ENCODE peak calls at places on chromosomes 6 and 20, in seven cellular contexts. One of them, this sample, is unnamed.

GRCh38 chr20:992801-993535 is 9.1 kb downstream of the RSPO4 start:
- DNase-seq in uterus: no peak
- DNase-seq in CD8-positive, alpha-beta memory T cell: no peak
- DNase-seq in MM.1S: no peak
- DNase-seq in fibroblast of lung: no peak
- DNase-seq in IMR-90: no peak
- DNase-seq in breast epithelium: no peak
- DNase-seq in this sample: no peak

GRCh38 chr6:53702316-53702715 is 36.8 kb upstream of the KLHL31 start:
- DNase-seq in uterus: no peak
- DNase-seq in CD8-positive, alpha-beta memory T cell: no peak
- DNase-seq in MM.1S: no peak
- DNase-seq in fibroblast of lung: no peak
- DNase-seq in IMR-90: no peak
- DNase-seq in breast epithelium: no peak
- DNase-seq in this sample: no peak

GRCh38 chr20:61655591-61655990 is 403.5 kb downstream of the CDH4 start:
- DNase-seq in uterus: no peak
- DNase-seq in CD8-positive, alpha-beta memory T cell: no peak
- DNase-seq in MM.1S: no peak
- DNase-seq in fibroblast of lung: no peak
- DNase-seq in IMR-90: no peak
- DNase-seq in breast epithelium: no peak
- DNase-seq in this sample: no peak

GRCh38 chr6:113351183-113351834 is 505.8 kb upstream of the MARCKS start:
- DNase-seq in uterus: no peak
- DNase-seq in CD8-positive, alpha-beta memory T cell: no peak
- DNase-seq in MM.1S: no peak
- DNase-seq in fibroblast of lung: peak; percentile 92
- DNase-seq in IMR-90: peak; percentile 83
- DNase-seq in breast epithelium: no peak
- DNase-seq in this sample: no peak

GRCh38 chr6:116309001-116309400 is 29.3 kb upstream of the TSPYL1 start:
- DNase-seq in uterus: no peak
- DNase-seq in CD8-positive, alpha-beta memory T cell: no peak
- DNase-seq in MM.1S: no peak
- DNase-seq in fibroblast of lung: no peak
- DNase-seq in IMR-90: no peak
- DNase-seq in breast epithelium: no peak
- DNase-seq in this sample: no peak

GRCh38 chr6:127460465-127460864 is 1.3 kb upstream of the KIAA0408 start:
- DNase-seq in uterus: no peak
- DNase-seq in CD8-positive, alpha-beta memory T cell: no peak
- DNase-seq in MM.1S: no peak
- DNase-seq in fibroblast of lung: no peak
- DNase-seq in IMR-90: no peak
- DNase-seq in breast epithelium: no peak
- DNase-seq in this sample: no peak

GRCh38 chr20:49368596-49368995 is 90.7 kb upstream of the ZNFX1 start:
- DNase-seq in uterus: no peak
- DNase-seq in CD8-positive, alpha-beta memory T cell: no peak
- DNase-seq in MM.1S: no peak
- DNase-seq in fibroblast of lung: no peak
- DNase-seq in IMR-90: no peak
- DNase-seq in breast epithelium: no peak
- DNase-seq in this sample: no peak

GRCh38 chr6:81075974-81076373 is 676.5 kb downstream of the TENT5A start:
- DNase-seq in uterus: no peak
- DNase-seq in CD8-positive, alpha-beta memory T cell: no peak
- DNase-seq in MM.1S: no peak
- DNase-seq in fibroblast of lung: peak; percentile 16
- DNase-seq in IMR-90: peak; percentile 12
- DNase-seq in breast epithelium: no peak
- DNase-seq in this sample: no peak

GRCh38 chr6:111625511-111626331 is 20.0 kb upstream of the TRAF3IP2 start:
- DNase-seq in uterus: peak; percentile 64
- DNase-seq in CD8-positive, alpha-beta memory T cell: no peak
- DNase-seq in MM.1S: no peak
- DNase-seq in fibroblast of lung: peak; percentile 87
- DNase-seq in IMR-90: peak; percentile 84
- DNase-seq in breast epithelium: no peak
- DNase-seq in this sample: no peak

GRCh38 chr6:149094156-149094555 is 223.4 kb upstream of the TAB2 start:
- DNase-seq in uterus: no peak
- DNase-seq in CD8-positive, alpha-beta memory T cell: no peak
- DNase-seq in MM.1S: no peak
- DNase-seq in fibroblast of lung: peak; percentile 74
- DNase-seq in IMR-90: peak; percentile 4
- DNase-seq in breast epithelium: no peak
- DNase-seq in this sample: no peak

GRCh38 chr6:122657601-122658000 is 47.4 kb downstream of the PKIB start:
- DNase-seq in uterus: no peak
- DNase-seq in CD8-positive, alpha-beta memory T cell: no peak
- DNase-seq in MM.1S: no peak
- DNase-seq in fibroblast of lung: peak; percentile 74
- DNase-seq in IMR-90: peak; percentile 22
- DNase-seq in breast epithelium: no peak
- DNase-seq in this sample: no peak

GRCh38 chr6:48429021-48429420 is 318.0 kb upstream of the PTCHD4 start:
- DNase-seq in uterus: no peak
- DNase-seq in CD8-positive, alpha-beta memory T cell: no peak
- DNase-seq in MM.1S: no peak
- DNase-seq in fibroblast of lung: peak; percentile 27
- DNase-seq in IMR-90: peak; percentile 15
- DNase-seq in breast epithelium: no peak
- DNase-seq in this sample: no peak

GRCh38 chr20:48795058-48795457 is 32.7 kb downstream of the PREX1 start:
- DNase-seq in uterus: no peak
- DNase-seq in CD8-positive, alpha-beta memory T cell: no peak
- DNase-seq in MM.1S: no peak
- DNase-seq in fibroblast of lung: no peak
- DNase-seq in IMR-90: no peak
- DNase-seq in breast epithelium: no peak
- DNase-seq in this sample: no peak

GRCh38 chr20:47348539-47349142 is 7.9 kb downstream of the ZMYND8 start:
- DNase-seq in uterus: no peak
- DNase-seq in CD8-positive, alpha-beta memory T cell: no peak
- DNase-seq in MM.1S: no peak
- DNase-seq in fibroblast of lung: peak; percentile 73
- DNase-seq in IMR-90: no peak
- DNase-seq in breast epithelium: no peak
- DNase-seq in this sample: no peak

GRCh38 chr6:23213193-23213592 is 643.8 kb downstream of the HDGFL1 start:
- DNase-seq in uterus: no peak
- DNase-seq in CD8-positive, alpha-beta memory T cell: no peak
- DNase-seq in MM.1S: no peak
- DNase-seq in fibroblast of lung: peak; percentile 41
- DNase-seq in IMR-90: peak; percentile 76
- DNase-seq in breast epithelium: no peak
- DNase-seq in this sample: no peak

GRCh38 chr6:129488313-129488712 is 221.7 kb downstream of the ARHGAP18 start:
- DNase-seq in uterus: no peak
- DNase-seq in CD8-positive, alpha-beta memory T cell: no peak
- DNase-seq in MM.1S: no peak
- DNase-seq in fibroblast of lung: no peak
- DNase-seq in IMR-90: no peak
- DNase-seq in breast epithelium: no peak
- DNase-seq in this sample: no peak

GRCh38 chr6:95364016-95364604 is 213.2 kb upstream of the MANEA start:
- DNase-seq in uterus: no peak
- DNase-seq in CD8-positive, alpha-beta memory T cell: no peak
- DNase-seq in MM.1S: peak; percentile 43
- DNase-seq in fibroblast of lung: peak; percentile 2
- DNase-seq in IMR-90: peak; percentile 10
- DNase-seq in breast epithelium: no peak
- DNase-seq in this sample: no peak

GRCh38 chr6:40352006-40352405 is 235.2 kb downstream of the LRFN2 start:
- DNase-seq in uterus: no peak
- DNase-seq in CD8-positive, alpha-beta memory T cell: no peak
- DNase-seq in MM.1S: no peak
- DNase-seq in fibroblast of lung: peak; percentile 10
- DNase-seq in IMR-90: no peak
- DNase-seq in breast epithelium: no peak
- DNase-seq in this sample: no peak

DNA sequence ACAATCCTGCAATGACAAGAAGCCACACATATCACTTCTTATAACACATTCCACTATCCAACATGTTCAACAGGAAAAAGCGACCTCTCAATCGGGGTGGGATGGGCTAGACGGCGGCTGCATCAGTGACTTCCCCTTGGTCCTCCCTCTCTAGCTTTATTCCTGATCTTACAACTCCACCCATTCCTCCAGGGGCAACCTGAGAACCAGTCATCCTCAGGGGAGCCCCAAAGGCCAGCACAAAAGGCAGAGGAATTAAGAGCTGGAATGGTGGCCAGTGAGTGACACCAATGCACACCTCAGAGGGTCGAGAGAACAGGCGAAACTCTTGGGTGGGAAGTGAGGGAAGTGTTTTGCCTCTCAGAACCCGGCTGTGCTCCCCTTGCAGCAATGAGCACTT is 8.6 kb downstream of the SNHG17 start:
- DNase-seq in uterus: no peak
- DNase-seq in CD8-positive, alpha-beta memory T cell: no peak
- DNase-seq in MM.1S: no peak
- DNase-seq in fibroblast of lung: no peak
- DNase-seq in IMR-90: no peak
- DNase-seq in breast epithelium: no peak
- DNase-seq in this sample: no peak
- H3K36me3 ChIP-seq in uterus: no peaks in the 10 kb centered on the region
- H3K36me3 ChIP-seq in CD8-positive, alpha-beta memory T cell: peaks cover 77% of the 10 kb centered on the region
- H3K36me3 ChIP-seq in MM.1S: peaks cover 61% of the 10 kb centered on the region
- H3K36me3 ChIP-seq in fibroblast of lung: peaks cover 38% of the 10 kb centered on the region
- H3K36me3 ChIP-seq in IMR-90: peaks cover 81% of the 10 kb centered on the region
- H3K36me3 ChIP-seq in breast epithelium: peaks cover 19% of the 10 kb centered on the region
- H3K36me3 ChIP-seq in this sample: peaks cover 89% of the 10 kb centered on the region

DNA sequence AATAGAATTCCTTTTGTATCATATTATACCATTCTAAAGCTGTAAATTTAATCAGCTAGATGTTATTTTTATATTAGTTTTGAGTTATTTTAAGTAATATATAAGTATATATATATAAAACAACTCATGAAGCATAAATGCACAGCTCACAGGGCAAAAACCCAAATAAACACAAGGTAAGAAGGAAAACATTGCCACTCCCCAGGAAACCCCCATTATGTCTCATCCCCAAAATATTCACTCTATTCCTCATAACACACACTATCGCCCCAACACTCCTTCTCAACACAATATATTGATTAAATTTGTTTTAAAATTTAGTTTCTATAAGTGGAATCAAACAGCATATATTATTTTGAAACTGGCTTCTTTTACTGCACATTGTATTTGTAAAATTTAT is 98.6 kb upstream of the FAM83B start:
- DNase-seq in uterus: no peak
- DNase-seq in CD8-positive, alpha-beta memory T cell: no peak
- DNase-seq in MM.1S: no peak
- DNase-seq in fibroblast of lung: no peak
- DNase-seq in IMR-90: no peak
- DNase-seq in breast epithelium: no peak
- DNase-seq in this sample: no peak
- H3K27ac ChIP-seq in uterus: no peak overlapping the region
- H3K27ac ChIP-seq in CD8-positive, alpha-beta memory T cell: no peak overlapping the region
- H3K27ac ChIP-seq in MM.1S: no peak overlapping the region
- H3K27ac ChIP-seq in fibroblast of lung: no peak overlapping the region
- H3K27ac ChIP-seq in IMR-90: no peak overlapping the region
- H3K27ac ChIP-seq in breast epithelium: no peak overlapping the region
- H3K27ac ChIP-seq in this sample: no peak overlapping the region

DNA sequence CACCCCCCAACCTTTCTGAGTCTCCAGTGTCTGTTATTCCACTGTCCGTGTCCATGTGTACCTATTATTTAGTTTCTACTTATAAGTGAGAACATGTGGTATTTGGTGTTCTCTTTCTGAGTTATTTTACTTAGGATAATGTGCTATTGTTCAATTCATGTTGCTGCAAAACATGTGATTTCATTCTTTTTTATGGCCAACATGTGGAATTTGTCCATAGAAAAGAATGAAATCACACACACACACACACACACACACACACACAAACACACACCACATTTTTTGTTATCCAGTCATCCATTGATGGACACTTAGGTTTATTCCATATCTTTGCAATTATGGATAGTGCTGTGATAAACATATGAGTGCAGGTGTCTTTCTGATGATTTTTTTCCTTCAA is 23.5 kb downstream of the IGF2R start:
- DNase-seq in uterus: no peak
- DNase-seq in CD8-positive, alpha-beta memory T cell: no peak
- DNase-seq in MM.1S: no peak
- DNase-seq in fibroblast of lung: no peak
- DNase-seq in IMR-90: no peak
- DNase-seq in breast epithelium: no peak
- DNase-seq in this sample: no peak
- H3K9me3 ChIP-seq in uterus: peaks cover 10% of the 10 kb centered on the region
- H3K9me3 ChIP-seq in CD8-positive, alpha-beta memory T cell: no peaks in the 10 kb centered on the region
- H3K9me3 ChIP-seq in MM.1S: no peaks in the 10 kb centered on the region
- H3K9me3 ChIP-seq in fibroblast of lung: no peaks in the 10 kb centered on the region
- H3K9me3 ChIP-seq in IMR-90: no peaks in the 10 kb centered on the region
- H3K9me3 ChIP-seq in breast epithelium: no peaks in the 10 kb centered on the region
- H3K9me3 ChIP-seq in this sample: no peaks in the 10 kb centered on the region

DNA sequence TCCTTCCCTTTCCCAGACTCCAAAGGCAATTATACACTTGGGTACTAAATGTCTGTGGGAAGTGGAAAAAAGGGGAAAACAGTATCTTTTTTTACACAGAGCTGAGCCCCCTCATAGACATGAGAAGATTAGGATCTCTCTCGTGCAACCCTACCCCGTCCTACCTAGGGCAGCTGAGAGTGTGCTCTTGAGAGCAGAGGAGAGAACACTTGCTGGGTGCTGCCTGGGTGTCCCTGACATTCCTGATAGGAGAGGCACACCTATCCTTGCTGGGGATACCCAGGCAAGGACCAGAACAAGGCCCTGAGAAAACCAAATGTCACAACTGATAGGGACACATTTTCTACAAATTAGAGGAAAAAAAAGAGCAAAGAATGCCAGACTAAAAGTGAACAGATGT is 81.2 kb downstream of the PREP start:
- DNase-seq in uterus: no peak
- DNase-seq in CD8-positive, alpha-beta memory T cell: no peak
- DNase-seq in MM.1S: no peak
- DNase-seq in fibroblast of lung: no peak
- DNase-seq in IMR-90: no peak
- DNase-seq in breast epithelium: no peak
- DNase-seq in this sample: no peak
- H3K36me3 ChIP-seq in uterus: no peaks in the 10 kb centered on the region
- H3K36me3 ChIP-seq in CD8-positive, alpha-beta memory T cell: peaks cover 17% of the 10 kb centered on the region
- H3K36me3 ChIP-seq in MM.1S: peaks cover 6% of the 10 kb centered on the region
- H3K36me3 ChIP-seq in fibroblast of lung: no peaks in the 10 kb centered on the region
- H3K36me3 ChIP-seq in IMR-90: peaks cover 15% of the 10 kb centered on the region
- H3K36me3 ChIP-seq in breast epithelium: no peaks in the 10 kb centered on the region
- H3K36me3 ChIP-seq in this sample: peaks cover 38% of the 10 kb centered on the region

DNA sequence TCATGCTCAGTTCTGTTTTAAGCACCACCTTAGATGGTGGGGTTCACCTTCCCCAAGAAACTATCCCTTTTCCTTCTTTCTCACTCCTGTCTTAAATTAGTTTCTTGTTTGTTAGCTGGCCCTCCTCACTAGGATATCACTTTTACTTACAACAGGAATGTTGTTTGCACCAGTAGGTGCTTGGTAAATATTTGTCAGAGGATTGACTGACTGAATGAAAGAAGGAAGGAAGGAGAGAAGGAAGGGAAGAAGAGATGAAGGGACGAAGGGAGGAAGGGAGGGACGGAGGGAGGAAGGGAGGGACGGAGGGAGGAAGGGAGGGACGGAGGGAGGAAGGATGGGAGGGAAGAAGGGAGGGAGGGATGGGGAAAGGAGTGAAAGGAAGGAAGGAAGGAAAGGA is 543 bp upstream of the KCNK15 start:
- DNase-seq in uterus: no peak
- DNase-seq in CD8-positive, alpha-beta memory T cell: no peak
- DNase-seq in MM.1S: no peak
- DNase-seq in fibroblast of lung: no peak
- DNase-seq in IMR-90: no peak
- DNase-seq in breast epithelium: no peak
- DNase-seq in this sample: no peak
- H3K27ac ChIP-seq in uterus: peak overlapping the region; percentile 56
- H3K27ac ChIP-seq in CD8-positive, alpha-beta memory T cell: no peak overlapping the region
- H3K27ac ChIP-seq in MM.1S: no peak overlapping the region
- H3K27ac ChIP-seq in fibroblast of lung: no peak overlapping the region
- H3K27ac ChIP-seq in IMR-90: no peak overlapping the region
- H3K27ac ChIP-seq in breast epithelium: peak overlapping the region; percentile 89
- H3K27ac ChIP-seq in this sample: no peak overlapping the region

This sample was measured in effector memory CD4-positive, alpha-beta T cell.